ENCODE peak calls at places on chromosomes 5 and 9, in seven cellular contexts. Z, B, I, F, T, C and D are unnamed samples.

GRCh38 chr5:139088024-139088423 is 110.1 kb downstream of the SIL1 start:
- DNase-seq in Z (no peak), B (no peak), I (no peak), F (no peak), T (no peak), C (no peak), D (peak; percentile 7)

GRCh38 chr5:124790895-124791732 is 44.7 kb upstream of the ZNF608 start:
- DNase-seq in Z (peak; percentile 26), B (peak; percentile 11), I (no peak), F (peak; percentile 4), T (peak; percentile 40), C (peak; percentile 36), D (no peak)

GRCh38 chr9:35364817-35365585 is 124.9 kb upstream of the RUSC2 start:
- DNase-seq in Z (no peak), B (no peak), I (no peak), F (no peak), T (no peak), C (no peak), D (peak; percentile 64)

GRCh38 chr5:137199966-137200365 is 299.2 kb downstream of the SPOCK1 start:
- DNase-seq in Z (no peak), B (no peak), I (no peak), F (no peak), T (no peak), C (peak; percentile 56), D (no peak)

GRCh38 chr9:134302130-134302817 is 24.0 kb upstream of the RXRA start:
- DNase-seq in Z (no peak), B (no peak), I (no peak), F (no peak), T (no peak), C (no peak), D (no peak)

GRCh38 chr9:114869845-114870244 is 60.5 kb downstream of the TNFSF8 start:
- DNase-seq in Z (peak; percentile 52), B (no peak), I (peak; percentile 77), F (no peak), T (peak; percentile 35), C (no peak), D (peak; percentile 51)

GRCh38 chr5:158054073-158054387 is 195.1 kb upstream of the CLINT1 start:
- DNase-seq in Z (no peak), B (no peak), I (no peak), F (no peak), T (no peak), C (no peak), D (no peak)

GRCh38 chr5:52544738-52545137 is 243.0 kb upstream of the ITGA1 start:
- DNase-seq in Z (no peak), B (no peak), I (no peak), F (no peak), T (no peak), C (no peak), D (no peak)

GRCh38 chr5:139746691-139747582 is 48.7 kb upstream of the PSD2 start:
- DNase-seq in Z (peak; percentile 46), B (peak; percentile 77), I (no peak), F (no peak), T (peak; percentile 96), C (peak; percentile 55), D (no peak)

GRCh38 chr5:377326-377981 is 55.9 kb downstream of the AHRR start:
- DNase-seq in Z (peak; percentile 3), B (no peak), I (no peak), F (no peak), T (no peak), C (no peak), D (no peak)

GRCh38 chr9:127568618-127568970 is 43.5 kb upstream of the STXBP1 start:
- DNase-seq in Z (no peak), B (no peak), I (no peak), F (no peak), T (no peak), C (no peak), D (no peak)

GRCh38 chr5:154740483-154740882 is 14.7 kb upstream of the LARP1 start:
- DNase-seq in Z (peak; percentile 32), B (no peak), I (no peak), F (peak; percentile 49), T (no peak), C (no peak), D (no peak)

GRCh38 chr9:80952523-80952922 is 736.8 kb downstream of the TLE1 start:
- DNase-seq in Z (no peak), B (no peak), I (no peak), F (no peak), T (no peak), C (no peak), D (no peak)

GRCh38 chr5:179550511-179551342 is at the start of gene RUFY1:
- DNase-seq in Z (peak; percentile 87), B (peak; percentile 79), I (peak; percentile 16), F (peak; percentile 32), T (peak; percentile 65), C (peak; percentile 21), D (peak; percentile 58)

GRCh38 chr5:142783601-142784291 is 13.6 kb downstream of the ARHGAP26 start:
- DNase-seq in Z (no peak), B (peak; percentile 71), I (no peak), F (no peak), T (no peak), C (no peak), D (no peak)

GRCh38 chr9:97504381-97505216 is 3.1 kb downstream of the TMOD1 start:
- DNase-seq in Z (no peak), B (no peak), I (no peak), F (no peak), T (no peak), C (no peak), D (no peak)

GRCh38 chr5:13595978-13596377 is 348.5 kb downstream of the DNAH5 start:
- DNase-seq in Z (no peak), B (no peak), I (no peak), F (no peak), T (no peak), C (no peak), D (no peak)

GRCh38 chr9:19113964-19114679 is 11.4 kb upstream of the HAUS6 start:
- DNase-seq in Z (no peak), B (no peak), I (no peak), F (no peak), T (peak; percentile 21), C (no peak), D (no peak)

GRCh38 chr9:83219924-83220438 is 157.0 kb upstream of the RASEF start:
- DNase-seq in Z (no peak), B (no peak), I (no peak), F (no peak), T (no peak), C (no peak), D (no peak)

GRCh38 chr5:52786937-52787599 is 648 bp upstream of the ITGA1 start:
- DNase-seq in Z (peak; percentile 64), B (peak; percentile 20), I (no peak), F (no peak), T (peak; percentile 43), C (no peak), D (no peak)

GRCh38 chr9:129504404-129504803 is 116.5 kb downstream of the C9orf50 start:
- DNase-seq in Z (no peak), B (no peak), I (no peak), F (no peak), T (no peak), C (no peak), D (no peak)

DNA sequence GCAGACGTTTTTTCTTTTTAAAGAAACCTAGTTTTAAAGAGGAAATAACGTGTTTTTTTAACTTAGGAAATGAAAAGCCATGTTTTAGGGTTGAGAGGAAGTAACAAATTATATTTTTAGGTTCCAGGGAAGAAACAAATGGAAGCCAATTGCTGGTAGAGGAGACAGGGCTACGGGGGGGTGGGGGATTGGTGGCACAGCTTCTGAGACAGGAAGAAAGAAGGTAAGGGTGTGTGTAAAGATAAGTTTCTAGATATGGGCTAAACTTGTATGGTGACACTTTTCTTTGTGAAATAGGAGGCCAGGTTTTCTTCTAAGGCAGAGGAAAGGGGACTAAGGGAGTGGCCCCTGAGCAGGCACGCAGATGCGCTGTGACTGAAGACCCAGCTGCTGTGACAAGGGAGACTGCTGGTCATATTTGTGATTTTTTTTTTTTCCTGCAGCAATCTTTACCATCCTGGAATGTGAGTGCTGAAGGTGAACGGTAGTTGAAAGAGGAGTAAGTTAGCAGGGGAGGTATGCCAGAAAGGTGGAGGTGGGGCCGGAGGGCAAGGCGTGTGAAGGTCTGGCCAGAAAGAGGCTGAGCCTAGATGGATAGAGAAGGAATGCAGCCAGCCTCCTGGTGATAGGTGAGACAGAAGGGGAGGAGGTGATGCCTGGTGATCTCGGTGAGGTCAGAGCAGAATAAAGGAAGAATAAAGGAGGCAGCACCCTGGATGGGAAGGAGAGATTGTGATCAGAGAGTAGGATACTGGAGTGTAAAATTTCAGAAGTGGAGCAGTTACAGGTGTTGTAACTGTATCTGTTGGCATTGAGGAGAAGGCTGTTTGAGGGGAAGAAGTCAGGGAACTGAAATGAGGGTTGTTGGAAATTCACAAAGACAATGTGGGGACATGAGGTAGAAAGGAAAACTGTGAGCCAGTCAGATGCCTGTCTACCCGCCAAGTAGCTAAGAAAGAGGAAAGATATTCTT is 1.7 kb downstream of the GNG10 start:
- DNase-seq in Z (no peak), B (no peak), I (no peak), F (no peak), T (no peak), C (no peak), D (peak; percentile 25)
- H3K4me3 ChIP-seq in Z (peak overlapping the region; percentile 94), B (peak overlapping the region; percentile 77), I (no peak overlapping the region), F (peak overlapping the region; percentile 90), T (no peak overlapping the region), C (peak overlapping the region; percentile 80), D (peak overlapping the region; percentile 77)

DNA sequence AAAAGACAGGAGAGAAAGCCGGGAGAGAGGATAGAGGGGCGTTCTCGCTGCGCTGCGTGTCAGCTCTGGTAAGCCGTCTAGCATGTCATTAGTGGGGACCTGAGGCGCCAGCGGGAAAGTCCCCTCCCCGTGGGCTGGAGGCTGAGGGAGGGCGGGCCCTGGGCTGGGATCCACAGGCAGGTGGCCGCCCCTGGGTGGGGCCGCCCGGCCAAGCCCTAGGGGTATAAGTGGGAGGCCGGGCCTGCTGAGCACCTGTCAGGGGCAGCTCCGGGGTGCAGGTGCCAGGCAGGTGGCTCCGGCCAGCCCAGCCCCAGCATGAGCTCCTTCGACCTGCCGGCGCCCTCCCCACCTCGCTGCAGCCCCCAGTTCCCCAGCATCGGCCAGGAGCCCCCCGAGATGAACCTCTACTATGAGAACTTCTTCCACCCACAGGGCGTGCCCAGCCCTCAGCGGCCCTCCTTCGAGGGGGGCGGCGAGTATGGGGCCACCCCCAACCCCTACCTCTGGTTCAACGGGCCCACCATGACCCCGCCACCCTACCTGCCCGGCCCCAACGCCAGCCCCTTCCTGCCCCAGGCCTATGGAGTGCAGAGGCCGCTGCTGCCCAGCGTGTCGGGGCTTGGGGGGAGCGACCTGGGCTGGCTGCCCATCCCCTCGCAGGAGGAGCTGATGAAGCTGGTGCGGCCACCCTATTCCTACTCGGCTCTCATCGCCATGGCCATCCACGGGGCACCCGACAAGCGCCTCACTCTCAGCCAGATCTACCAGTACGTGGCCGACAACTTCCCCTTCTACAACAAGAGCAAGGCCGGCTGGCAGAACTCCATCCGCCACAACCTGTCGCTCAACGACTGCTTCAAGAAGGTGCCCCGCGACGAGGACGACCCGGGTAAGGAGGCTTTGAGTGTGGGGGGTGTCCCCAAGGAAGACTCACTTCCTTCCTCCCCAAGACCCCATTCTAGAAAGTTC is at the start of gene FOXI1:
- DNase-seq in Z (no peak), B (no peak), I (no peak), F (no peak), T (no peak), C (no peak), D (no peak)
- H3K4me3 ChIP-seq in Z (no peak within 1 kb of the TSS), B (no peak within 1 kb of the TSS), I (no peak within 1 kb of the TSS), F (no peak within 1 kb of the TSS), T (no peak within 1 kb of the TSS), C (no peak within 1 kb of the TSS), D (no peak within 1 kb of the TSS)

GRCh38 chr9:23851024-23851629 is 25.1 kb upstream of the ELAVL2 start:
- DNase-seq in Z (peak; percentile 12), B (no peak), I (peak; percentile 55), F (no peak), T (peak; percentile 54), C (no peak), D (no peak)
- H3K4me3 ChIP-seq in Z (peak overlapping the region; percentile 12), B (no peak overlapping the region), I (peak overlapping the region; percentile 72), F (peak overlapping the region; percentile 22), T (peak overlapping the region; percentile 79), C (peak overlapping the region; percentile 58), D (no peak overlapping the region)

GRCh38 chr9:69758001-69758730 is 1.6 kb downstream of the PTAR1 start:
- DNase-seq in Z (no peak), B (no peak), I (no peak), F (no peak), T (no peak), C (no peak), D (peak; percentile 60)
- H3K4me3 ChIP-seq in Z (no peak overlapping the region), B (peak overlapping the region; percentile 63), I (peak overlapping the region; percentile 36), F (peak overlapping the region; percentile 82), T (peak overlapping the region; percentile 76), C (peak overlapping the region; percentile 89), D (peak overlapping the region; percentile 87)